ENCODE peak calls at places on chromosomes 5 and 9, in eight cellular contexts. I is MM.1S; P is astrocyte; M is fibroblast of lung; S is transverse colon; Q is PC-9; K is CD4-positive, CD25-positive, alpha-beta regulatory T cell; C is HL-60. J is an unnamed sample.
A peak's percentile ranks its signal among the peaks of the same experiment; 100 is the strongest.

GRCh38 chr9:2345013-2345412 is 276.6 kb upstream of the VLDLR start:
- DNase-seq in I (no peak), P (no peak), Q (no peak), K (no peak), C (no peak), S (no peak), M (no peak), J (no peak)

GRCh38 chr9:19642256-19642655 is 146.6 kb downstream of the SLC24A2 start:
- DNase-seq in S (no peak), Q (no peak), M (no peak), I (no peak), P (no peak), K (no peak), C (no peak), J (no peak)

GRCh38 chr9:3578786-3579185 is 53.0 kb upstream of the RFX3 start:
- DNase-seq in P (peak; percentile 62), I (no peak), Q (no peak), S (no peak), M (peak; percentile 73), C (peak; percentile 18), K (no peak), J (peak; percentile 9)

GRCh38 chr9:35517136-35517535 is 27.2 kb downstream of the RUSC2 start:
- DNase-seq in I (no peak), K (no peak), M (peak; percentile 53), P (no peak), C (no peak), S (no peak), Q (no peak), J (no peak)

GRCh38 chr9:129383005-129383414 is 204.9 kb upstream of the IER5L start:
- DNase-seq in I (no peak), S (peak; percentile 86), P (no peak), C (no peak), M (no peak), Q (peak; percentile 88), K (no peak), J (no peak)

GRCh38 chr5:20972419-20972925 is 984.5 kb upstream of the CDH18 start:
- DNase-seq in Q (peak; percentile 43), P (peak; percentile 48), K (no peak), C (no peak), I (peak; percentile 76), M (peak; percentile 57), S (no peak), J (no peak)

GRCh38 chr9:77417570-77417969 is 230.6 kb downstream of the GNA14 start:
- DNase-seq in M (peak; percentile 51), P (peak; percentile 23), K (no peak), Q (peak; percentile 71), C (peak; percentile 23), I (no peak), S (no peak), J (peak; percentile 55)

GRCh38 chr9:125683486-125683885 is 23.5 kb downstream of the MAPKAP1 start:
- DNase-seq in K (no peak), C (no peak), Q (no peak), I (no peak), S (no peak), M (peak; percentile 87), P (peak; percentile 84), J (no peak)

GRCh38 chr9:108800632-108801099 is 55.1 kb downstream of the ACTL7B start:
- DNase-seq in K (no peak), I (no peak), M (no peak), Q (no peak), S (no peak), C (no peak), P (no peak), J (no peak)

GRCh38 chr5:14925326-14925725 is 53.7 kb upstream of the ANKH start:
- DNase-seq in K (peak; percentile 30), C (no peak), I (no peak), Q (no peak), M (peak; percentile 79), S (no peak), P (peak; percentile 80), J (no peak)

GRCh38 chr5:150485770-150486401 is 22.0 kb upstream of the NDST1 start:
- DNase-seq in S (peak; percentile 63), K (no peak), C (no peak), I (no peak), Q (no peak), M (peak; percentile 58), P (no peak), J (no peak)

GRCh38 chr5:34898258-34898895 is 16.9 kb downstream of the RAD1 start:
- DNase-seq in M (peak; percentile 64), K (peak; percentile 63), P (peak; percentile 52), S (peak; percentile 62), Q (peak; percentile 71), I (peak; percentile 54), C (no peak), J (peak; percentile 7)

GRCh38 chr9:127877566-127877998 is at the start of gene AK1:
- DNase-seq in M (peak; percentile 55), P (no peak), I (no peak), C (no peak), S (peak; percentile 84), K (no peak), Q (no peak), J (no peak)

GRCh38 chr9:137066096-137066861 is 4.1 kb downstream of the SAPCD2 start:
- DNase-seq in Q (no peak), M (no peak), I (no peak), S (no peak), C (no peak), K (no peak), P (no peak), J (no peak)

GRCh38 chr5:31361906-31362900 is 168.7 kb downstream of the CDH6 start:
- DNase-seq in S (no peak), M (peak; percentile 68), P (peak; percentile 59), Q (no peak), I (no peak), K (no peak), C (no peak), J (no peak)

GRCh38 chr5:142832263-142832662 is 62.1 kb downstream of the ARHGAP26 start:
- DNase-seq in M (no peak), I (no peak), Q (no peak), P (no peak), K (no peak), C (no peak), S (no peak), J (no peak)

GRCh38 chr5:142828797-142829535 is 58.8 kb downstream of the ARHGAP26 start:
- DNase-seq in P (no peak), C (no peak), K (no peak), S (no peak), I (no peak), M (no peak), Q (no peak), J (no peak)

GRCh38 chr5:142830241-142831018 is 60.3 kb downstream of the ARHGAP26 start:
- DNase-seq in M (peak; percentile 88), S (no peak), K (no peak), I (no peak), C (no peak), Q (no peak), P (peak; percentile 84), J (no peak)

GRCh38 chr5:142829821-142830220 is 59.6 kb downstream of the ARHGAP26 start:
- DNase-seq in Q (no peak), I (no peak), C (no peak), P (peak; percentile 81), M (peak; percentile 84), K (no peak), S (no peak), J (no peak)

DNA sequence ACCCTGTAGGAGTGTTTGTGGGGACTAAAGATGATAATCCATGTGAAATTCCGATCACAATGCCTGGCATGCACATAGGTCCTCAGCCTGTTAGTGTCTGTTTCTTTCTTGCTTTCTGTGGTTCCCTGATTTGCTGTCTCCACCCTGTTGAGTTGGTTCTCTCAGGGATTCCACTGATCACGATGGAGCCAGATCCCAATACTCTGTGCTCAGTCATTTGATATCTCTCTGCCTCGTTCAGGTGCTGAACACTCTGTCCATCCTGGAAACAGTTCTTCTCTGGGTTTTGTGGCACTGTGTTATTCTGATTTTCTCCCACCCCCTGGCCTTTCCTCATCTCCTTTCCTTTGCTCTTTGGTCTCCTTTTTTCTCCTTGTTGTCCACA is 60.8 kb downstream of the ARHGAP26 start:
- DNase-seq in M (no peak), Q (no peak), C (no peak), S (no peak), I (no peak), K (no peak), P (no peak), J (no peak)
- H3K4me3 ChIP-seq in M (no peak overlapping the region), Q (no peak overlapping the region), C (no peak overlapping the region), S (no peak overlapping the region), I (no peak overlapping the region), K (no peak overlapping the region), P (no peak overlapping the region), J (no peak overlapping the region)

DNA sequence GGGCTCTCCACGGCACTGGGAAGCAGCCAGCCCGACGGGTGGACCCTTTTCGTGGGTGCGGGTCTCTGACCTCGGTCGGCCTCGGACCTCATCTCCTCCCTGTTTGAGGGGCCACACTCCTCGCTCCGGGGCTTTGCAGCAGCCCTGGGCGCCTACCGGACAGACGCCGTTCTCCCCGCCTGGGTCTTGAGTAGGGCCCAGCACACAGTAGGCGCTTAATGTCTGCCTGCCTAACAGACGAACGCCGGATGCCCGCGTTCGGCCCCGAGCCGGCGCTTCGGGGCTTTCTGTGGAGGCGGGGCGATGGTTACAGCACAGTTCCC is 842 bp upstream of the GTF3C5 start:
- DNase-seq in I (no peak), M (no peak), Q (no peak), C (no peak), S (no peak), P (no peak), K (no peak), J (no peak)
- H3K4me3 ChIP-seq in I (peak overlapping the region; percentile 100), M (peak overlapping the region; percentile 97), Q (peak overlapping the region; percentile 76), C (peak overlapping the region; percentile 82), S (peak overlapping the region; percentile 65), P (peak overlapping the region; percentile 87), K (peak overlapping the region; percentile 66), J (peak overlapping the region; percentile 68)

GRCh38 chr5:154405078-154405792 is 40.6 kb upstream of the SAP30L start:
- DNase-seq in K (peak; percentile 69), Q (no peak), I (peak; percentile 75), P (peak; percentile 53), M (peak; percentile 69), C (peak; percentile 12), S (peak; percentile 83), J (no peak)
- H3K4me3 ChIP-seq in K (no peak overlapping the region), Q (no peak overlapping the region), I (peak overlapping the region; percentile 35), P (peak overlapping the region; percentile 8), M (peak overlapping the region; percentile 52), C (peak overlapping the region; percentile 16), S (peak overlapping the region; percentile 11), J (peak overlapping the region; percentile 27)

GRCh38 chr5:74667396-74667795 is 17.6 kb upstream of the HEXB start:
- DNase-seq in K (no peak), S (no peak), I (no peak), M (peak; percentile 80), Q (no peak), P (peak; percentile 75), C (no peak), J (no peak)

GRCh38 chr5:74672215-74672877 is 12.7 kb upstream of the HEXB start:
- DNase-seq in M (no peak), C (no peak), Q (no peak), S (no peak), P (no peak), I (no peak), K (no peak), J (no peak)

GRCh38 chr5:74669824-74670223 is 15.2 kb upstream of the HEXB start:
- DNase-seq in S (no peak), P (no peak), K (no peak), Q (no peak), I (no peak), M (no peak), C (no peak), J (no peak)

GRCh38 chr5:74670377-74671038 is 14.5 kb upstream of the HEXB start:
- DNase-seq in Q (no peak), P (no peak), M (no peak), S (no peak), I (no peak), C (no peak), K (no peak), J (no peak)

GRCh38 chr5:74673011-74673790 is 11.8 kb upstream of the HEXB start:
- DNase-seq in C (no peak), P (no peak), Q (peak; percentile 66), S (no peak), M (peak; percentile 43), K (peak; percentile 38), I (peak; percentile 31), J (no peak)
- H3K4me3 ChIP-seq in C (no peak overlapping the region), P (no peak overlapping the region), Q (no peak overlapping the region), S (no peak overlapping the region), M (peak overlapping the region; percentile 39), K (no peak overlapping the region), I (no peak overlapping the region), J (no peak overlapping the region)

J was measured in BJ.